ENCODE peak calls at places on chromosome 19, in six cellular contexts. G is IMR-90; S is Calu3; W is activated T-helper 2 cell treated with anti-CD3 and anti-CD28 coated beads, Interferon-gamma antibody, Interleukin-2, Interleukin-4, amounts not matched to agents 10 μg/mL and 5 μg/mL and 100 μg/mL, durations not matched to agents 14 hours and 24 hours and 36 hours; X is NB4; H is T-helper 1 cell. Q is an unnamed sample.

GRCh38 chr19:2976609-2977000 is 759 bp upstream of the TLE6 start:
- DNase-seq in S (no peak), W (no peak), H (no peak), G (no peak), X (no peak), Q (no peak)

GRCh38 chr19:13978306-13978705 is 26.0 kb downstream of the DCAF15 start:
- DNase-seq in W (no peak), G (no peak), S (no peak), H (no peak), X (no peak), Q (no peak)

GRCh38 chr19:48415395-48415794 is 21.9 kb downstream of the GRIN2D start:
- DNase-seq in G (peak), S (peak), X (peak), W (peak), H (peak), Q (peak)

GRCh38 chr19:48964205-48965032 is 690 bp upstream of the FTL start:
- DNase-seq in H (no peak), X (no peak), G (peak), W (no peak), S (peak), Q (peak)

GRCh38 chr19:10543420-10544241 is at the start of gene ATG4D:
- DNase-seq in X (peak), W (peak), S (peak), G (peak), H (peak), Q (peak)

GRCh38 chr19:56111601-56112312 is 9.3 kb downstream of the ZNF787 start:
- DNase-seq in W (no peak), H (no peak), S (peak), X (no peak), G (no peak), Q (peak)

GRCh38 chr19:48258350-48258749 is 2.6 kb upstream of the CARD8 start:
- DNase-seq in S (no peak), G (no peak), H (no peak), W (peak), X (peak), Q (peak)

GRCh38 chr19:29923653-29924052 is 18.4 kb upstream of the URI1 start:
- DNase-seq in W (no peak), S (no peak), H (no peak), X (peak), G (no peak), Q (peak)

GRCh38 chr19:29421186-29421525 is 104.6 kb upstream of the VSTM2B start:
- DNase-seq in W (no peak), X (no peak), S (no peak), H (no peak), G (no peak), Q (no peak)

GRCh38 chr19:927044-927706 is 1.3 kb downstream of the ARID3A start:
- DNase-seq in H (no peak), X (peak), G (no peak), S (no peak), W (no peak), Q (no peak)

GRCh38 chr19:45352914-45353796 is 12.6 kb downstream of the KLC3 start:
- DNase-seq in W (no peak), H (no peak), G (no peak), X (peak), S (no peak), Q (no peak)

GRCh38 chr19:13978721-13979191 is 26.4 kb downstream of the DCAF15 start:
- DNase-seq in G (no peak), H (no peak), X (no peak), S (no peak), W (no peak), Q (no peak)

GRCh38 chr19:4374451-4375163 is 25.7 kb downstream of the SH3GL1 start:
- DNase-seq in W (no peak), S (peak), X (peak), G (peak), H (no peak), Q (peak)

GRCh38 chr19:34254552-34255432 is at the start of gene GARRE1:
- DNase-seq in G (peak), W (peak), X (peak), S (peak), H (peak), Q (no peak)

GRCh38 chr19:18233224-18233825 is 7.1 kb upstream of the PDE4C start:
- DNase-seq in S (peak), H (no peak), X (peak), W (peak), G (peak), Q (peak)

GRCh38 chr19:48543121-48543710 is 8.8 kb upstream of the SULT2B1 start:
- DNase-seq in G (peak), X (peak), W (no peak), S (peak), H (no peak), Q (peak)

GRCh38 chr19:42421591-42422031 is 5.6 kb downstream of the LIPE start:
- DNase-seq in G (no peak), W (no peak), S (no peak), X (no peak), H (no peak), Q (no peak)

GRCh38 chr19:2574971-2575630 is 99.2 kb downstream of the GADD45B start:
- DNase-seq in G (no peak), H (no peak), X (no peak), S (no peak), W (no peak), Q (no peak)

GRCh38 chr19:38742906-38743305 is 1.4 kb downstream of the CAPN12 start:
- DNase-seq in W (no peak), S (no peak), X (no peak), G (no peak), H (no peak), Q (no peak)

GRCh38 chr19:35294859-35295258 is 2.9 kb downstream of the MAG start:
- DNase-seq in S (no peak), X (no peak), H (no peak), G (no peak), W (no peak), Q (no peak)

GRCh38 chr19:5345895-5346386 is 5.3 kb upstream of the PTPRS start:
- DNase-seq in S (peak), W (no peak), G (peak), X (peak), H (no peak), Q (peak)

GRCh38 chr19:31350033-31350692 is 927 bp upstream of the TSHZ3 start:
- DNase-seq in H (no peak), G (no peak), X (no peak), S (no peak), W (no peak), Q (no peak)

GRCh38 chr19:19053508-19054314 is 10.1 kb upstream of the SLC25A42 start:
- DNase-seq in X (peak), S (peak), G (peak), H (peak), W (no peak), Q (peak)

GRCh38 chr19:35994868-35995654 is at the start of gene SDHAF1:
- DNase-seq in G (peak), H (peak), X (peak), S (peak), W (peak), Q (peak)

GRCh38 chr19:51607077-51607476 is 23.1 kb downstream of the SIGLEC5 start:
- DNase-seq in H (no peak), X (peak), W (peak), S (no peak), G (no peak), Q (peak)

GRCh38 chr19:42433503-42434260 is 6.5 kb upstream of the LIPE start:
- DNase-seq in X (peak), H (peak), S (peak), W (peak), G (peak), Q (peak)

GRCh38 chr19:53503126-53503525 is 34.8 kb upstream of the ZNF331 start:
- DNase-seq in S (no peak), G (no peak), W (no peak), H (no peak), X (no peak), Q (no peak)

GRCh38 chr19:42032428-42032827 is 37.6 kb downstream of the GRIK5 start:
- DNase-seq in S (peak), G (no peak), X (no peak), W (no peak), H (no peak), Q (no peak)

GRCh38 chr19:4754248-4754647 is 30.6 kb upstream of the DPP9 start:
- DNase-seq in G (peak), X (peak), W (no peak), H (no peak), S (no peak), Q (peak)

GRCh38 chr19:35844482-35845214 is 7.7 kb downstream of the NPHS1 start:
- DNase-seq in H (no peak), G (no peak), S (no peak), W (no peak), X (no peak), Q (no peak)

GRCh38 chr19:18300930-18301717 is 19.7 kb upstream of the JUND start:
- DNase-seq in S (peak), X (no peak), G (peak), H (no peak), W (no peak), Q (peak)

GRCh38 chr19:16594131-16594586 is 21.9 kb upstream of the SLC35E1 start:
- DNase-seq in W (peak), S (no peak), X (peak), G (no peak), H (no peak), Q (peak)

GRCh38 chr19:11324748-11325389 is 14.6 kb downstream of the RAB3D start:
- DNase-seq in X (no peak), H (no peak), S (no peak), G (no peak), W (no peak), Q (no peak)

GRCh38 chr19:13902993-13903555 is 2.8 kb downstream of the BRME1 start:
- DNase-seq in W (no peak), S (peak), X (peak), H (no peak), G (no peak), Q (peak)

GRCh38 chr19:1431759-1432506 is 6.3 kb upstream of the RPS15 start:
- DNase-seq in H (no peak), X (no peak), S (no peak), W (no peak), G (no peak), Q (no peak)

GRCh38 chr19:18290250-18291018 is 9.0 kb upstream of the JUND start:
- DNase-seq in G (peak), X (peak), S (no peak), H (peak), W (peak), Q (peak)

GRCh38 chr19:1961545-1961878 is 20.5 kb downstream of the CSNK1G2 start:
- DNase-seq in W (no peak), S (no peak), X (no peak), H (no peak), G (no peak), Q (no peak)

GRCh38 chr19:55082023-55082851 is 6.6 kb downstream of the EPS8L1 start:
- DNase-seq in X (no peak), W (peak), S (no peak), H (no peak), G (peak), Q (no peak)

Q was measured in MV-4-11.